ENCODE peak calls at places on chromosomes 13 and 19, in ten cellular contexts. W, V, T, D, B, G, S, Z, Y and O are unnamed samples.

GRCh38 chr19:49638360-49638759 is 1.6 kb downstream of the RRAS start:
- DNase-seq in W (no peak), V (no peak), T (no peak), D (no peak), B (peak), G (no peak), S (peak), Z (no peak), Y (no peak), O (no peak)

GRCh38 chr19:36665832-36666231 is 805 bp downstream of the ZNF461 start:
- DNase-seq in W (no peak), V (no peak), T (no peak), D (no peak), B (no peak), G (no peak), S (no peak), Z (no peak), Y (no peak), O (no peak)

GRCh38 chr13:41985788-41986508 is 25.0 kb upstream of the VWA8 start:
- DNase-seq in W (no peak), V (no peak), T (no peak), D (no peak), B (no peak), G (peak), S (no peak), Z (no peak), Y (no peak), O (no peak)

GRCh38 chr19:15285896-15286591 is 46.3 kb downstream of the BRD4 start:
- DNase-seq in W (no peak), V (no peak), T (peak), D (no peak), B (no peak), G (no peak), S (no peak), Z (peak), Y (no peak), O (no peak)

GRCh38 chr13:99895999-99896695 is 75.4 kb downstream of the ZIC5 start:
- DNase-seq in W (no peak), V (no peak), T (no peak), D (no peak), B (no peak), G (no peak), S (no peak), Z (no peak), Y (no peak), O (no peak)

GRCh38 chr13:99000137-99000536 is 22.3 kb upstream of the DOCK9 start:
- DNase-seq in W (no peak), V (no peak), T (no peak), D (no peak), B (no peak), G (no peak), S (no peak), Z (no peak), Y (no peak), O (no peak)

GRCh38 chr13:38366954-38367645 is 17.4 kb downstream of the UFM1 start:
- DNase-seq in W (no peak), V (no peak), T (no peak), D (no peak), B (no peak), G (peak), S (no peak), Z (no peak), Y (no peak), O (no peak)

GRCh38 chr13:35994131-35994966 is 136.8 kb downstream of the DCLK1 start:
- DNase-seq in W (no peak), V (no peak), T (no peak), D (no peak), B (no peak), G (peak), S (no peak), Z (no peak), Y (no peak), O (peak)

GRCh38 chr19:20078696-20079095 is 896 bp downstream of the ZNF90 start:
- DNase-seq in W (no peak), V (no peak), T (peak), D (no peak), B (no peak), G (peak), S (peak), Z (no peak), Y (no peak), O (peak)

GRCh38 chr13:30932481-30933333 is at the start of gene TEX26:
- DNase-seq in W (no peak), V (no peak), T (no peak), D (no peak), B (no peak), G (no peak), S (no peak), Z (no peak), Y (no peak), O (no peak)

GRCh38 chr19:44635581-44636438 is 7.9 kb upstream of the PVR start:
- DNase-seq in W (no peak), V (no peak), T (peak), D (no peak), B (no peak), G (peak), S (no peak), Z (no peak), Y (no peak), O (no peak)

GRCh38 chr13:33025220-33025744 is 9.1 kb downstream of the KL start:
- DNase-seq in W (no peak), V (no peak), T (peak), D (no peak), B (no peak), G (no peak), S (no peak), Z (no peak), Y (no peak), O (no peak)

GRCh38 chr13:113022391-113023216 is 53.6 kb downstream of the MCF2L start:
- DNase-seq in W (no peak), V (no peak), T (no peak), D (no peak), B (no peak), G (no peak), S (no peak), Z (no peak), Y (no peak), O (no peak)

GRCh38 chr13:41827507-41828213 is 133.2 kb downstream of the VWA8 start:
- DNase-seq in W (peak), V (no peak), T (peak), D (peak), B (peak), G (peak), S (no peak), Z (no peak), Y (no peak), O (peak)

GRCh38 chr19:10406191-10406590 is 2.8 kb upstream of the CDC37 start:
- DNase-seq in W (no peak), V (no peak), T (no peak), D (no peak), B (no peak), G (no peak), S (no peak), Z (no peak), Y (no peak), O (no peak)

GRCh38 chr13:70249332-70250064 is 141.2 kb upstream of the KLHL1 start:
- DNase-seq in W (peak), V (no peak), T (no peak), D (no peak), B (no peak), G (no peak), S (no peak), Z (no peak), Y (no peak), O (no peak)

GRCh38 chr13:77781804-77782203 is 84.3 kb downstream of the SLAIN1 start:
- DNase-seq in W (no peak), V (no peak), T (no peak), D (no peak), B (no peak), G (no peak), S (no peak), Z (no peak), Y (no peak), O (no peak)

GRCh38 chr13:92626274-92626673 is 600.3 kb upstream of the GPC6 start:
- DNase-seq in W (no peak), V (no peak), T (no peak), D (no peak), B (no peak), G (no peak), S (no peak), Z (no peak), Y (no peak), O (no peak)

GRCh38 chr13:30441304-30441703 is 19.0 kb downstream of the UBE2L5 start:
- DNase-seq in W (no peak), V (no peak), T (no peak), D (no peak), B (no peak), G (peak), S (no peak), Z (no peak), Y (no peak), O (no peak)

GRCh38 chr19:43755256-43755801 is 567 bp upstream of the SMG9 start:
- DNase-seq in W (no peak), V (peak), T (peak), D (peak), B (peak), G (peak), S (peak), Z (peak), Y (peak), O (peak)

GRCh38 chr19:55080121-55080914 is 4.6 kb downstream of the EPS8L1 start:
- DNase-seq in W (peak), V (no peak), T (peak), D (no peak), B (peak), G (peak), S (peak), Z (no peak), Y (peak), O (peak)
- H3K4me3 ChIP-seq in W (peak), V (peak), T (peak), D (no peak), B (peak), G (peak), S (no peak), Z (no peak), Y (peak), O (no peak)

DNA sequence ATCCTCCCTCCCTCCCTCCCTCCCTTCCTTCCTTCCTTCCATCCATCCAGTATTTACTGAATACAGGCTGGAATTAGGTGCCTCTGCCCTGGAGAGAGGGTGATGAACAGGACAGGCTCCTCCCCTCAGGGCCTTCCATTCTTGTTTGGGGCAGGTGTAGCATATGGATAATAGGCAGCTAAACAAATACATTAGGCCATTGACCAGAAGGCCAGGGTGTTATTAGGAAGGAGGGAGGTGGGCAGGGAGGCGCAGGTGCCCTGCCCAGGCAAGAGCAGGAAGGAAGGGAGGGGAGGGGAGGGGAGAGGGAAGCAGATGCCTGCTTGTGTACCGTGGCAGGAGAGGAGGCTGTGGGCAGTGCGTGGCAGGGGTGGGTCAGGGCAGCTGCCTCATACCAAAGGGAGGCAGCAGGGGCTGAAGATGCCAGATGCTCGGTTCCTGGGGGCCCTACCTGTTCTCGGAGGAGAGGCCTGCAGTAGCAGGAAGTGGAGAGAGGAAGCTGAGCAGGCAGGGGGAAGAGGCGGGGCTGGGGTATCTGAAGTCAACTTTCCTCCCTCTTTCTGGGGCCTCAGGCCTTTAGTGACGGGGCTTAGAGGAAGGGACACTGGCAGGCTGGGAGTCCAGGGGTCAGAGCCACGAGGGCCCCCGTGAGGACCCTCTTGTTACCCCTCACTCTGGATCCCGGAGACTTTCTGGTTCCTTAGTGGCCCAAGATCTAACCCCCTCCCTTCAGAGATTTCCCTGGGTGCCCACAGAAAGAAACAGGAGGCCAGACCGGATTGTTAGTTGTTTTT is at the start of gene RINL:
- DNase-seq in W (no peak), V (no peak), T (peak), D (no peak), B (no peak), G (no peak), S (peak), Z (peak), Y (peak), O (no peak)
- TF ChIP-seq POLR2A in W (no peak), V (no peak), T (peak), D (no peak), B (no peak), G (no peak), S (no peak), Z (no peak), Y (no peak), O (peak)

GRCh38 chr19:2324220-2324948 is 4.0 kb downstream of the LSM7 start:
- DNase-seq in W (no peak), V (no peak), T (no peak), D (no peak), B (no peak), G (no peak), S (no peak), Z (no peak), Y (no peak), O (no peak)
- H3K4me3 ChIP-seq in W (no peak), V (no peak), T (no peak), D (no peak), B (no peak), G (no peak), S (no peak), Z (no peak), Y (no peak), O (no peak)

GRCh38 chr19:1839658-1840540 is 8.4 kb downstream of the REXO1 start:
- DNase-seq in W (no peak), V (no peak), T (no peak), D (no peak), B (no peak), G (no peak), S (peak), Z (peak), Y (no peak), O (no peak)
- TF ChIP-seq POLR2A in W (no peak), V (no peak), T (no peak), D (no peak), B (no peak), G (no peak), S (peak), Z (peak), Y (no peak), O (no peak)

GRCh38 chr13:49543656-49544055 is 41.7 kb downstream of the RCBTB1 start:
- DNase-seq in W (no peak), V (no peak), T (no peak), D (no peak), B (no peak), G (no peak), S (no peak), Z (no peak), Y (no peak), O (no peak)

GRCh38 chr13:49539313-49539712 is 43.6 kb downstream of the PHF11 start:
- DNase-seq in W (no peak), V (no peak), T (no peak), D (no peak), B (no peak), G (peak), S (no peak), Z (no peak), Y (no peak), O (no peak)

GRCh38 chr13:49538404-49538803 is 42.7 kb downstream of the PHF11 start:
- DNase-seq in W (no peak), V (no peak), T (no peak), D (no peak), B (no peak), G (no peak), S (no peak), Z (no peak), Y (no peak), O (no peak)

GRCh38 chr13:49539746-49540145 is 44.0 kb downstream of the PHF11 start:
- DNase-seq in W (no peak), V (no peak), T (no peak), D (no peak), B (no peak), G (no peak), S (no peak), Z (no peak), Y (no peak), O (no peak)

DNA sequence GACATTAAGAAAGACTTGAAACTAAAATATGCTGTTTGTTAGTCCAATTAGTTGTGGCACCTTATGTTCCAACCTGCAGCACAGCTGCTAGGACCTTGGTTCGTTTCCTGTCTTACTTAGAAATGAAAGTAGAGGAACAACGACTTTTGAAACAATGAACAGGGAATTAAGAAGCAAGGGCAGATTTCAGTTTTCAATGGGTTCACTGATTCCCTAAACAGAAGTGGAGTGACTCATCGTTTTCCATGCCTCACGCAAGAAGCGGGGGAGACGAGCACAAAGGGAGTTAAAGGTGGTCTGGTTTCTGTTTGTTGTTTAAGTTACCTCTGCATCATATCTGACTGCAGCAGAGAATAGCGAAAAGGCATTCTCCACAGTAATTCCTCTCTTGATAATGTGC is 44.8 kb downstream of the PHF11 start:
- DNase-seq in W (no peak), V (no peak), T (peak), D (no peak), B (no peak), G (peak), S (no peak), Z (no peak), Y (no peak), O (no peak)
- H3K4me3 ChIP-seq in W (no peak), V (peak), T (no peak), D (no peak), B (no peak), G (no peak), S (no peak), Z (no peak), Y (no peak), O (no peak)

GRCh38 chr13:94608586-94608985 is 6.9 kb downstream of the GPR180 start:
- DNase-seq in W (no peak), V (no peak), T (no peak), D (no peak), B (no peak), G (no peak), S (no peak), Z (no peak), Y (no peak), O (no peak)
- TF ChIP-seq POLR2A in W (no peak), V (no peak), T (no peak), D (no peak), B (no peak), G (no peak), S (no peak), Z (no peak), Y (no peak), O (no peak)

DNA sequence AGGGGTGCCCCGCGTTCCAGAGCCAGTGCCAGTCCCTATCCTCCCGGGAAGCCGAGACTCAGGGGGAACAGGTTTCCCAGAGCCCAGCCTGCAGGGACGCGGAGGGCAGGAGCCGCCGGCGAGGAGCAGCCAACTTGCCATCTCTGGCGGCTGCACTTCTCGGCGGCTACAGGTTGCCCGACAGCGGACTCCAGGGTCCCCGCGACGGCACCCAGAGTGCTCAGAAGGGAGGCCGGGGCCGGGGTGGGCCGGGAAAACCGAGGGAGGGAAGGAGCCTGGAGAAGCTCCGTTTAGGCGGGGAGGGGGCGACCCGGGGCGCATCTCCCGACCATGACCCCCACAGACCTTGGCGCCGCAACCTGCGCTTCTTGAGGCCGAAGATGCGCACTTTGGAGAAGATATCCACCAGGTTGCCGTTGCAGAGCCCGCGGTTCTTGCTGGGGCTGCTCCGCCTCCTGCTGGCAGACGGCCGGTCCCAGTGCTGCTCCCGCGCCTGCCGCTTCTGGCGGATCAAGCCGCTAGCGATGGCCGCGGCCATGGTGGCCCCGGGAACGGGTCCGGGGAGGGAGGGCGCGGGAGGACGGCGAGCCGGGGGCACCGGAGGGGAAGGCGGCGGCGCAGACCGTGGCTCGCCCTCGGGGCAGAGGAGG is 463.8 kb downstream of the ITGBL1 start:
- DNase-seq in W (no peak), V (no peak), T (no peak), D (no peak), B (peak), G (no peak), S (no peak), Z (no peak), Y (no peak), O (peak)
- H3K4me3 ChIP-seq in W (no peak), V (peak), T (no peak), D (no peak), B (peak), G (no peak), S (no peak), Z (no peak), Y (peak), O (no peak)

GRCh38 chr13:44402902-44403719 is 29.5 kb downstream of the SERP2 start:
- DNase-seq in W (no peak), V (no peak), T (no peak), D (peak), B (no peak), G (no peak), S (peak), Z (no peak), Y (peak), O (peak)

GRCh38 chr13:44406617-44407016 is 33.0 kb downstream of the SERP2 start:
- DNase-seq in W (no peak), V (no peak), T (no peak), D (no peak), B (no peak), G (no peak), S (no peak), Z (no peak), Y (no peak), O (no peak)

GRCh38 chr13:44403720-44404063 is 30.1 kb downstream of the SERP2 start:
- DNase-seq in W (no peak), V (no peak), T (no peak), D (no peak), B (no peak), G (no peak), S (no peak), Z (peak), Y (no peak), O (no peak)

GRCh38 chr13:44407379-44407778 is 33.8 kb downstream of the SERP2 start:
- DNase-seq in W (no peak), V (no peak), T (no peak), D (no peak), B (no peak), G (no peak), S (no peak), Z (no peak), Y (no peak), O (no peak)

GRCh38 chr13:44404261-44405139 is 30.9 kb downstream of the SERP2 start:
- DNase-seq in W (no peak), V (no peak), T (no peak), D (no peak), B (no peak), G (no peak), S (peak), Z (peak), Y (peak), O (no peak)
- TF ChIP-seq POLR2A in W (no peak), V (no peak), T (no peak), D (no peak), B (no peak), G (no peak), S (no peak), Z (peak), Y (peak), O (no peak)